ENCODE peak calls at places on chromosome 22, in five cellular contexts. X is amniotic stem cell, Q is neural progenitor cell, O is body of pancreas, L is ELR. Z is an unnamed sample.

GRCh38 chr22:25395915-25396314 is 168.6 kb upstream of the GRK3 start:
- DNase-seq in X (no peak), Q (no peak), O (no peak), L (no peak), Z (peak)

GRCh38 chr22:19669570-19669969 is 44.7 kb upstream of the SEPTIN5 start:
- DNase-seq in X (no peak), Q (no peak), O (no peak), L (no peak), Z (no peak)

GRCh38 chr22:30307026-30307574 is 17.8 kb upstream of the CASTOR1 start:
- DNase-seq in X (no peak), Q (no peak), O (no peak), L (no peak), Z (no peak)

GRCh38 chr22:47859891-47860290 is 1097.4 kb downstream of the TBC1D22A start:
- DNase-seq in X (no peak), Q (no peak), O (no peak), L (no peak), Z (no peak)

GRCh38 chr22:38788417-38788816 is 5.5 kb downstream of the DNAL4 start:
- DNase-seq in X (peak), Q (no peak), O (peak), L (peak), Z (peak)

GRCh38 chr22:26616650-26617049 is 1.2 kb downstream of the CRYBB1 start:
- DNase-seq in X (no peak), Q (peak), O (no peak), L (no peak), Z (no peak)

GRCh38 chr22:27295071-27295470 is 506.5 kb downstream of the MN1 start:
- DNase-seq in X (no peak), Q (no peak), O (no peak), L (no peak), Z (no peak)

GRCh38 chr22:29816980-29817379 is 21.1 kb downstream of the ASCC2 start:
- DNase-seq in X (no peak), Q (no peak), O (no peak), L (no peak), Z (no peak)

GRCh38 chr22:27581688-27582087 is 219.9 kb downstream of the MN1 start:
- DNase-seq in X (no peak), Q (no peak), O (peak), L (no peak), Z (peak)

GRCh38 chr22:39266398-39267030 is 21.7 kb upstream of the PDGFB start:
- DNase-seq in X (no peak), Q (no peak), O (no peak), L (no peak), Z (no peak)

GRCh38 chr22:39453765-39454378 is 2.9 kb upstream of the MGAT3 start:
- DNase-seq in X (no peak), Q (peak), O (no peak), L (no peak), Z (no peak)

GRCh38 chr22:27705391-27706080 is 96.0 kb downstream of the MN1 start:
- DNase-seq in X (no peak), Q (no peak), O (no peak), L (no peak), Z (no peak)